ENCODE peak calls at places on chromosomes 12 and 14, in four cellular contexts. G, T, I and F are unnamed samples.
A peak's percentile ranks its signal among the peaks of the same experiment; 100 is the strongest.

GRCh38 chr12:103698752-103699540 is 111.9 kb downstream of the STAB2 start:
- DNase-seq in T (no peak), G (no peak), I (no peak), F (no peak)

GRCh38 chr14:73662439-73663056 is 17.8 kb downstream of the DNAL1 start:
- DNase-seq in G (peak; percentile 52), T (no peak), I (no peak), F (peak; percentile 85)

GRCh38 chr12:93146278-93146939 is 217.3 kb upstream of the EEA1 start:
- DNase-seq in G (no peak), I (no peak), T (no peak), F (no peak)

GRCh38 chr12:82874935-82875334 is 188.2 kb downstream of the TMTC2 start:
- DNase-seq in I (no peak), G (no peak), T (no peak), F (no peak)

GRCh38 chr14:96629558-96630222 is 127.5 kb downstream of the PAPOLA start:
- DNase-seq in T (no peak), I (no peak), G (no peak), F (no peak)

GRCh38 chr12:6538420-6539275 is 4.3 kb downstream of the GAPDH start:
- DNase-seq in G (no peak), T (no peak), I (no peak), F (no peak)

GRCh38 chr14:71688576-71688975 is 243.7 kb upstream of the RGS6 start:
- DNase-seq in I (no peak), T (no peak), G (no peak), F (no peak)

GRCh38 chr12:92574046-92574783 is 128.6 kb upstream of the PLEKHG7 start:
- DNase-seq in T (no peak), G (no peak), I (peak; percentile 19), F (peak; percentile 27)

GRCh38 chr14:66944872-66945271 is 244.4 kb upstream of the GARIN2 start:
- DNase-seq in G (no peak), T (no peak), I (no peak), F (peak; percentile 15)

GRCh38 chr12:122547330-122547729 is 20.3 kb downstream of the KNTC1 start:
- DNase-seq in I (no peak), G (no peak), T (no peak), F (no peak)